ENCODE peak calls at places on chromosomes 13 and 19, in seven cellular contexts. One of them, this sample, is unnamed. For H3K4me1, the result is how much of the 10 kb centered on the place peaks cover.

GRCh38 chr13:27556109-27556508 is 64.2 kb downstream of the LNX2 start:
- DNase-seq in mesenchymal stem cell: no peak
- DNase-seq in left lung: no peak
- DNase-seq in PC-3: peak
- DNase-seq in aorta: peak
- DNase-seq in right atrium auricular region: no peak
- DNase-seq in fibroblast of lung: peak
- DNase-seq in this sample: no peak

GRCh38 chr19:5445667-5446066 is 9.6 kb upstream of the ZNRF4 start:
- DNase-seq in mesenchymal stem cell: no peak
- DNase-seq in left lung: no peak
- DNase-seq in PC-3: peak
- DNase-seq in aorta: no peak
- DNase-seq in right atrium auricular region: no peak
- DNase-seq in fibroblast of lung: no peak
- DNase-seq in this sample: no peak

GRCh38 chr13:29963086-29963485 is 112.7 kb upstream of the UBL3 start:
- DNase-seq in mesenchymal stem cell: no peak
- DNase-seq in left lung: no peak
- DNase-seq in PC-3: no peak
- DNase-seq in aorta: no peak
- DNase-seq in right atrium auricular region: no peak
- DNase-seq in fibroblast of lung: no peak
- DNase-seq in this sample: no peak

GRCh38 chr19:6066661-6067646 is 43.3 kb downstream of the RFX2 start:
- DNase-seq in mesenchymal stem cell: peak
- DNase-seq in left lung: peak
- DNase-seq in PC-3: peak
- DNase-seq in aorta: peak
- DNase-seq in right atrium auricular region: peak
- DNase-seq in fibroblast of lung: peak
- DNase-seq in this sample: peak

GRCh38 chr13:94050686-94051085 is 428.8 kb downstream of the DCT start:
- DNase-seq in mesenchymal stem cell: no peak
- DNase-seq in left lung: no peak
- DNase-seq in PC-3: no peak
- DNase-seq in aorta: no peak
- DNase-seq in right atrium auricular region: no peak
- DNase-seq in fibroblast of lung: no peak
- DNase-seq in this sample: no peak

GRCh38 chr13:42777476-42777875 is 3.9 kb upstream of the FAM216B start:
- DNase-seq in mesenchymal stem cell: no peak
- DNase-seq in left lung: no peak
- DNase-seq in PC-3: peak
- DNase-seq in aorta: no peak
- DNase-seq in right atrium auricular region: no peak
- DNase-seq in fibroblast of lung: no peak
- DNase-seq in this sample: no peak

GRCh38 chr13:49594576-49594975 is 9.2 kb upstream of the RCBTB1 start:
- DNase-seq in mesenchymal stem cell: no peak
- DNase-seq in left lung: no peak
- DNase-seq in PC-3: no peak
- DNase-seq in aorta: no peak
- DNase-seq in right atrium auricular region: no peak
- DNase-seq in fibroblast of lung: no peak
- DNase-seq in this sample: no peak

GRCh38 chr19:45403781-45404556 is 900 bp downstream of the PPP1R13L start:
- DNase-seq in mesenchymal stem cell: peak
- DNase-seq in left lung: peak
- DNase-seq in PC-3: peak
- DNase-seq in aorta: peak
- DNase-seq in right atrium auricular region: peak
- DNase-seq in fibroblast of lung: no peak
- DNase-seq in this sample: peak

GRCh38 chr19:52366414-52366824 is 3.3 kb upstream of the ZNF880 start:
- DNase-seq in mesenchymal stem cell: no peak
- DNase-seq in left lung: no peak
- DNase-seq in PC-3: no peak
- DNase-seq in aorta: no peak
- DNase-seq in right atrium auricular region: no peak
- DNase-seq in fibroblast of lung: no peak
- DNase-seq in this sample: no peak

GRCh38 chr19:35357867-35358573 is at the start of gene FFAR3:
- DNase-seq in mesenchymal stem cell: peak
- DNase-seq in left lung: peak
- DNase-seq in PC-3: no peak
- DNase-seq in aorta: peak
- DNase-seq in right atrium auricular region: peak
- DNase-seq in fibroblast of lung: peak
- DNase-seq in this sample: peak

GRCh38 chr13:95300625-95301134 is 571 bp downstream of the ABCC4 start:
- DNase-seq in mesenchymal stem cell: peak
- DNase-seq in left lung: peak
- DNase-seq in PC-3: peak
- DNase-seq in aorta: peak
- DNase-seq in right atrium auricular region: no peak
- DNase-seq in fibroblast of lung: peak
- DNase-seq in this sample: peak

GRCh38 chr19:48867922-48868195 is 558 bp downstream of the PLEKHA4 start:
- DNase-seq in mesenchymal stem cell: no peak
- DNase-seq in left lung: no peak
- DNase-seq in PC-3: no peak
- DNase-seq in aorta: no peak
- DNase-seq in right atrium auricular region: no peak
- DNase-seq in fibroblast of lung: no peak
- DNase-seq in this sample: no peak

GRCh38 chr19:43778651-43779050 is 2.1 kb downstream of the KCNN4 start:
- DNase-seq in mesenchymal stem cell: no peak
- DNase-seq in left lung: no peak
- DNase-seq in PC-3: no peak
- DNase-seq in aorta: no peak
- DNase-seq in right atrium auricular region: no peak
- DNase-seq in fibroblast of lung: no peak
- DNase-seq in this sample: no peak

GRCh38 chr13:30673669-30674521 is 56.2 kb downstream of the USPL1 start:
- DNase-seq in mesenchymal stem cell: peak
- DNase-seq in left lung: peak
- DNase-seq in PC-3: peak
- DNase-seq in aorta: peak
- DNase-seq in right atrium auricular region: peak
- DNase-seq in fibroblast of lung: peak
- DNase-seq in this sample: peak

GRCh38 chr19:11699931-11700794 is 38.6 kb downstream of the ZNF823 start:
- DNase-seq in mesenchymal stem cell: peak
- DNase-seq in left lung: no peak
- DNase-seq in PC-3: peak
- DNase-seq in aorta: no peak
- DNase-seq in right atrium auricular region: no peak
- DNase-seq in fibroblast of lung: peak
- DNase-seq in this sample: no peak

GRCh38 chr13:94313321-94313720 is 166.2 kb downstream of the DCT start:
- DNase-seq in mesenchymal stem cell: no peak
- DNase-seq in left lung: no peak
- DNase-seq in PC-3: no peak
- DNase-seq in aorta: no peak
- DNase-seq in right atrium auricular region: no peak
- DNase-seq in fibroblast of lung: no peak
- DNase-seq in this sample: no peak

GRCh38 chr19:39409207-39409885 is 2.7 kb downstream of the ZFP36 start:
- DNase-seq in mesenchymal stem cell: peak
- DNase-seq in left lung: peak
- DNase-seq in PC-3: peak
- DNase-seq in aorta: peak
- DNase-seq in right atrium auricular region: peak
- DNase-seq in fibroblast of lung: no peak
- DNase-seq in this sample: peak

GRCh38 chr13:86856996-86857395 is 814.2 kb upstream of the SLITRK5 start:
- DNase-seq in mesenchymal stem cell: peak
- DNase-seq in left lung: no peak
- DNase-seq in PC-3: peak
- DNase-seq in aorta: no peak
- DNase-seq in right atrium auricular region: no peak
- DNase-seq in fibroblast of lung: peak
- DNase-seq in this sample: no peak

GRCh38 chr13:30464496-30465351 is 1.0 kb downstream of the HMGB1 start:
- DNase-seq in mesenchymal stem cell: peak
- DNase-seq in left lung: peak
- DNase-seq in PC-3: peak
- DNase-seq in aorta: peak
- DNase-seq in right atrium auricular region: peak
- DNase-seq in fibroblast of lung: peak
- DNase-seq in this sample: peak

GRCh38 chr13:110641055-110642015 is 26.0 kb downstream of the NAXD start:
- DNase-seq in mesenchymal stem cell: peak
- DNase-seq in left lung: no peak
- DNase-seq in PC-3: no peak
- DNase-seq in aorta: no peak
- DNase-seq in right atrium auricular region: no peak
- DNase-seq in fibroblast of lung: peak
- DNase-seq in this sample: no peak

GRCh38 chr13:31798189-31798588 is 58.9 kb downstream of the RXFP2 start:
- DNase-seq in mesenchymal stem cell: no peak
- DNase-seq in left lung: no peak
- DNase-seq in PC-3: no peak
- DNase-seq in aorta: no peak
- DNase-seq in right atrium auricular region: no peak
- DNase-seq in fibroblast of lung: no peak
- DNase-seq in this sample: no peak

GRCh38 chr13:37534181-37534580 is 64.4 kb downstream of the POSTN start:
- DNase-seq in mesenchymal stem cell: no peak
- DNase-seq in left lung: no peak
- DNase-seq in PC-3: peak
- DNase-seq in aorta: no peak
- DNase-seq in right atrium auricular region: no peak
- DNase-seq in fibroblast of lung: peak
- DNase-seq in this sample: no peak

GRCh38 chr19:17830567-17831418 is 9.5 kb upstream of the INSL3 start:
- DNase-seq in mesenchymal stem cell: peak
- DNase-seq in left lung: peak
- DNase-seq in PC-3: peak
- DNase-seq in aorta: peak
- DNase-seq in right atrium auricular region: no peak
- DNase-seq in fibroblast of lung: peak
- DNase-seq in this sample: peak

GRCh38 chr13:95367309-95367843 is 66.1 kb upstream of the ABCC4 start:
- DNase-seq in mesenchymal stem cell: no peak
- DNase-seq in left lung: no peak
- DNase-seq in PC-3: no peak
- DNase-seq in aorta: no peak
- DNase-seq in right atrium auricular region: no peak
- DNase-seq in fibroblast of lung: no peak
- DNase-seq in this sample: no peak

GRCh38 chr13:44141213-44141724 is 232.4 kb upstream of the SERP2 start:
- DNase-seq in mesenchymal stem cell: no peak
- DNase-seq in left lung: no peak
- DNase-seq in PC-3: no peak
- DNase-seq in aorta: no peak
- DNase-seq in right atrium auricular region: no peak
- DNase-seq in fibroblast of lung: no peak
- DNase-seq in this sample: peak

DNA sequence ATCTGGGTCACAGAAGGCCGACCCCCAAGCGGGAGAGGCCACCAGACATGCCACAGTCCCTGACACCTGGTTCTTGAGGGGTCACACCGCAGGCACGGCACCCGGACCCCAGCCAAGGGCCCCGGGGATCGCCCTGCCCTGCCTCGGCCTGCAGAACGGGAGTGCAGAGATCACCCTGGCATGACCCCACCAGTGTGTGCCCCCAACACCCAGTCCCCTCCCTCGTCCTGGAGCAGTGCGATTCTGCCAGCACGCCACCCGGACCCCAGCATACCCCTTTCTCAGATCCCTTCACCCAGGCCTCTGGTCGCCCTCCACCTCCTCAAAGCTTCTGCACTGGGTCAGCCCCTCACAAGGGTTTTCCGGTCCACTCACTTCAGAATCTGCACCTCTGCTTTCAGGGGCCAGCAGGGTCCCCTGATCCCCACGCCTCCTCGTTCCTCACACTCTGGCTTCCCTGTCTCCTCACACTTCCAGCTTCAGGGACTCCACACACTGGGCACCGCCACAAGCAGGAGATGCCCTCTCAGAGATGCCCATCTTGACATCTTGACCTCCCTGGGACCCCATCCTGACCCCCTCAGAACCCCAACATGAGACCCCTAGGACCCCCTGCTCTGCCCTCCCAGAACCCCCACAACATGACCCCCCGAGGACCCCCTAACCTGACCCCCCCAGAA is 2.8 kb downstream of the MAP2K2 start:
- DNase-seq in mesenchymal stem cell: no peak
- DNase-seq in left lung: no peak
- DNase-seq in PC-3: no peak
- DNase-seq in aorta: no peak
- DNase-seq in right atrium auricular region: no peak
- DNase-seq in fibroblast of lung: no peak
- DNase-seq in this sample: no peak
- H3K4me3 ChIP-seq in mesenchymal stem cell: no peak
- H3K4me3 ChIP-seq in left lung: no peak
- H3K4me3 ChIP-seq in PC-3: no peak
- H3K4me3 ChIP-seq in aorta: no peak
- H3K4me3 ChIP-seq in right atrium auricular region: no peak
- H3K4me3 ChIP-seq in fibroblast of lung: no peak
- H3K4me3 ChIP-seq in this sample: no peak

DNA sequence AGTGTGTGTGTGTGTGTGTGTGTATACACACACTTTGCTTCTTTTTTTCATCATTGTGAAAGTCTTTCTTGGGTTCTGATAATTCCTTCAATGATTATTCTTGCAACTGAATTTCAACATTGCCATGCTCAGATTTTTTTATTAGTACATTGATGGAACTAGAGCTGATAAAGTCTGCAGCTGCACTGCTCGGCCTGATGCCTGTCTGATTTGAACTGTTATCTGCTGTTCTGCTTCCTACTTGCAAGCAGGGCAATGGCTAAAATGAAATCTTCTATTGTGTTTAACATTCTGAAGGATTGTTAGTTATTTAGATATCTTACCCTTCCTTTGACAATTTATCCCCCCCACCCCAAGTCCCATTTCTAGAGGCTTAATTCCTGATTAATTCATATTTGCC is 61.3 kb downstream of the OLFM4 start:
- DNase-seq in mesenchymal stem cell: no peak
- DNase-seq in left lung: no peak
- DNase-seq in PC-3: no peak
- DNase-seq in aorta: no peak
- DNase-seq in right atrium auricular region: no peak
- DNase-seq in fibroblast of lung: no peak
- DNase-seq in this sample: no peak
- H3K4me1 ChIP-seq in mesenchymal stem cell: under half
- H3K4me1 ChIP-seq in left lung: under half
- H3K4me1 ChIP-seq in PC-3: under half
- H3K4me1 ChIP-seq in aorta: under half
- H3K4me1 ChIP-seq in right atrium auricular region: under half
- H3K4me1 ChIP-seq in fibroblast of lung: under half
- H3K4me1 ChIP-seq in this sample: under half

GRCh38 chr13:51800456-51800855 is 3.5 kb downstream of the DHRS12 start:
- DNase-seq in mesenchymal stem cell: no peak
- DNase-seq in left lung: no peak
- DNase-seq in PC-3: no peak
- DNase-seq in aorta: no peak
- DNase-seq in right atrium auricular region: no peak
- DNase-seq in fibroblast of lung: no peak
- DNase-seq in this sample: no peak
- H3K27ac ChIP-seq in mesenchymal stem cell: no peak
- H3K27ac ChIP-seq in left lung: no peak
- H3K27ac ChIP-seq in PC-3: no peak
- H3K27ac ChIP-seq in aorta: no peak
- H3K27ac ChIP-seq in right atrium auricular region: peak
- H3K27ac ChIP-seq in fibroblast of lung: no peak
- H3K27ac ChIP-seq in this sample: no peak

GRCh38 chr13:25112856-25113255 is 16.9 kb downstream of the PABPC3 start:
- DNase-seq in mesenchymal stem cell: no peak
- DNase-seq in left lung: no peak
- DNase-seq in PC-3: no peak
- DNase-seq in aorta: no peak
- DNase-seq in right atrium auricular region: no peak
- DNase-seq in fibroblast of lung: no peak
- DNase-seq in this sample: no peak
- H3K4me3 ChIP-seq in mesenchymal stem cell: no peak
- H3K4me3 ChIP-seq in left lung: no peak
- H3K4me3 ChIP-seq in PC-3: no peak
- H3K4me3 ChIP-seq in aorta: no peak
- H3K4me3 ChIP-seq in right atrium auricular region: no peak
- H3K4me3 ChIP-seq in fibroblast of lung: no peak
- H3K4me3 ChIP-seq in this sample: no peak

This sample was measured in upper lobe of right lung.